ENCODE peak calls at places on chromosome 5, in four cellular contexts. O is AG04450; M is heart right ventricle; T is naive thymus-derived CD4-positive, alpha-beta T cell. N is an unnamed sample. For H3K9me3, the result is how much of the 10 kb centered on the place peaks cover.

GRCh38 chr5:13606051-13606450 is 338.4 kb downstream of the DNAH5 start:
- DNase-seq in O (no peak), M (no peak), T (no peak), N (no peak)

GRCh38 chr5:159902444-159903121 is 13.7 kb upstream of the ADRA1B start:
- DNase-seq in O (no peak), M (no peak), T (no peak), N (no peak)

GRCh38 chr5:6678385-6678784 is 34.8 kb upstream of the TENT4A start:
- DNase-seq in O (no peak), M (no peak), T (no peak), N (no peak)

GRCh38 chr5:61132559-61132958 is 29.7 kb downstream of the SMIM15 start:
- DNase-seq in O (peak), M (no peak), T (no peak), N (no peak)

GRCh38 chr5:135348920-135349319 is 50.1 kb downstream of the MACROH2A1 start:
- DNase-seq in O (no peak), M (no peak), T (no peak), N (peak)

GRCh38 chr5:101675510-101675909 is 620.6 kb downstream of the SLCO4C1 start:
- DNase-seq in O (no peak), M (no peak), T (no peak), N (no peak)

GRCh38 chr5:34891981-34892380 is 23.3 kb downstream of the RAD1 start:
- DNase-seq in O (no peak), M (no peak), T (no peak), N (no peak)

GRCh38 chr5:15326932-15327331 is 173.0 kb upstream of the FBXL7 start:
- DNase-seq in O (no peak), M (no peak), T (no peak), N (no peak)

GRCh38 chr5:23446436-23446835 is 61.0 kb upstream of the PRDM9 start:
- DNase-seq in O (no peak), M (no peak), T (no peak), N (peak)

GRCh38 chr5:75242067-75242466 is 5.4 kb upstream of the ANKRD31 start:
- DNase-seq in O (no peak), M (no peak), T (no peak), N (no peak)

GRCh38 chr5:167152561-167152960 is 1138.9 kb upstream of the WWC1 start:
- DNase-seq in O (no peak), M (no peak), T (no peak), N (no peak)

GRCh38 chr5:14108170-14108996 is 34.8 kb upstream of the TRIO start:
- DNase-seq in O (peak), M (peak), T (peak), N (peak)

GRCh38 chr5:135034186-135034962 is at the start of gene PITX1:
- DNase-seq in O (peak), M (no peak), T (no peak), N (peak)

GRCh38 chr5:126516852-126517251 is 78.2 kb downstream of the ALDH7A1 start:
- DNase-seq in O (no peak), M (no peak), T (no peak), N (no peak)

GRCh38 chr5:138748630-138749081 is 4.6 kb upstream of the CTNNA1 start:
- DNase-seq in O (no peak), M (no peak), T (no peak), N (no peak)

GRCh38 chr5:123752576-123752975 is 240.6 kb downstream of the CSNK1G3 start:
- DNase-seq in O (peak), M (no peak), T (no peak), N (peak)

GRCh38 chr5:111697215-111697614 is 59.8 kb downstream of the NREP start:
- DNase-seq in O (no peak), M (no peak), T (no peak), N (no peak)

GRCh38 chr5:87400305-87400899 is 12.3 kb downstream of the CCNH start:
- DNase-seq in O (no peak), M (no peak), T (peak), N (no peak)

GRCh38 chr5:72402381-72402890 is 82.3 kb downstream of the PTCD2 start:
- DNase-seq in O (peak), M (no peak), T (no peak), N (no peak)

GRCh38 chr5:103829585-103829984 is 267.0 kb upstream of the NUDT12 start:
- DNase-seq in O (no peak), M (no peak), T (no peak), N (no peak)

GRCh38 chr5:74947961-74948613 is 81.9 kb upstream of the FAM169A start:
- DNase-seq in O (no peak), M (no peak), T (no peak), N (no peak)

GRCh38 chr5:134003957-134004625 is 684 bp downstream of the VDAC1 start:
- DNase-seq in O (no peak), M (peak), T (peak), N (peak)

GRCh38 chr5:170307575-170308465 is 10.2 kb upstream of the LCP2 start:
- DNase-seq in O (no peak), M (peak), T (no peak), N (peak)

GRCh38 chr5:35924122-35924949 is 14.1 kb downstream of the CAPSL start:
- DNase-seq in O (no peak), M (no peak), T (no peak), N (peak)

GRCh38 chr5:180138214-180138975 is 66.8 kb upstream of the RNF130 start:
- DNase-seq in O (no peak), M (no peak), T (no peak), N (no peak)

GRCh38 chr5:52773342-52773741 is 14.4 kb upstream of the ITGA1 start:
- DNase-seq in O (no peak), M (no peak), T (no peak), N (no peak)

GRCh38 chr5:76751291-76751690 is 35.4 kb downstream of the F2R start:
- DNase-seq in O (no peak), M (no peak), T (no peak), N (no peak)

GRCh38 chr5:58064799-58065198 is 395.1 kb downstream of the PLK2 start:
- DNase-seq in O (no peak), M (no peak), T (no peak), N (no peak)

GRCh38 chr5:14204785-14205321 is 61.7 kb downstream of the TRIO start:
- DNase-seq in O (no peak), M (peak), T (no peak), N (peak)

GRCh38 chr5:945691-946541 is 53.2 kb downstream of the TRIP13 start:
- DNase-seq in O (no peak), M (no peak), T (no peak), N (peak)

GRCh38 chr5:56450766-56451165 is 217.6 kb upstream of the ANKRD55 start:
- DNase-seq in O (no peak), M (no peak), T (no peak), N (no peak)

GRCh38 chr5:141223112-141223783 is at the start of gene PCDHB14:
- DNase-seq in O (no peak), M (no peak), T (no peak), N (peak)
- H3K9me3 ChIP-seq in O (under half), M (under half), T (under half), N (under half)

GRCh38 chr5:178525906-178526732 is 64.1 kb downstream of the COL23A1 start:
- DNase-seq in O (no peak), M (no peak), T (no peak), N (peak)

GRCh38 chr5:178526796-178527457 is 63.3 kb downstream of the COL23A1 start:
- DNase-seq in O (no peak), M (no peak), T (no peak), N (peak)

GRCh38 chr5:178522361-178522760 is 67.8 kb downstream of the COL23A1 start:
- DNase-seq in O (no peak), M (no peak), T (no peak), N (no peak)

GRCh38 chr5:178527458-178528307 is 62.5 kb downstream of the COL23A1 start:
- DNase-seq in O (no peak), M (peak), T (no peak), N (peak)

GRCh38 chr5:178524093-178524882 is 65.9 kb downstream of the COL23A1 start:
- DNase-seq in O (no peak), M (no peak), T (no peak), N (no peak)
- H3K4me3 ChIP-seq in O (no peak), M (no peak), T (no peak), N (no peak)

DNA sequence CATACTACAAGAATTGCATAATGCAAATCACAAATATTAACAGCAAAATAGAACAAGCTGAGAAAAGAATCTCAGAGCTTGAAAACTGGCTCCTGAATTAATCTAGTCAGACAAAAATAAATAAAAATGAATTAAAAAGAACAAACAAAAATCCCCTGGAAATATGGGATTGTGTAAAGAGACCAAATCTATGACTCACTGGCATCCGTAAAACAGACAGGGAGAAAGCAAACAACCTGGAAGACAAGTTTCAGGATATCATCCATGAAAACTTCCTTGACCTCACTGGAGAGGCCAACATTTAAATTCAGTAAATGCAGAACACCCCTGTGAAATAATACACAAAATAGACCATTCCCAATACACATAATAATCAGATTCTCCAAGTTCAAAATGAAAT is 229.3 kb upstream of the CTNND2 start:
- DNase-seq in O (no peak), M (no peak), T (no peak), N (no peak)
- H3K9me3 ChIP-seq in O (under half), M (under half), T (under half), N (under half)

GRCh38 chr5:65412842-65413241 is 68.9 kb downstream of the ADAMTS6 start:
- DNase-seq in O (no peak), M (no peak), T (no peak), N (no peak)
- H3K4me3 ChIP-seq in O (no peak), M (no peak), T (no peak), N (no peak)

GRCh38 chr5:28014779-28015178 is 976.4 kb upstream of the CDH9 start:
- DNase-seq in O (no peak), M (no peak), T (no peak), N (peak)
- H3K9me3 ChIP-seq in O (under half), M (under half), T (under half), N (under half)

GRCh38 chr5:148482196-148482595 is 98.4 kb downstream of the FBXO38 start:
- DNase-seq in O (no peak), M (no peak), T (no peak), N (no peak)
- H3K4me3 ChIP-seq in O (no peak), M (no peak), T (no peak), N (no peak)

GRCh38 chr5:153937661-153938060 is 101.0 kb downstream of the FAM114A2 start:
- DNase-seq in O (no peak), M (no peak), T (no peak), N (no peak)

GRCh38 chr5:153939101-153939500 is 99.6 kb downstream of the FAM114A2 start:
- DNase-seq in O (no peak), M (no peak), T (no peak), N (no peak)

GRCh38 chr5:153938131-153938842 is 100.4 kb downstream of the FAM114A2 start:
- DNase-seq in O (no peak), M (no peak), T (no peak), N (no peak)

GRCh38 chr5:153941265-153941664 is 97.4 kb downstream of the FAM114A2 start:
- DNase-seq in O (no peak), M (no peak), T (no peak), N (no peak)
- H3K9me3 ChIP-seq in O (under half), M (under half), T (under half), N (under half)

GRCh38 chr5:78509884-78510769 is 138.4 kb downstream of the LHFPL2 start:
- DNase-seq in O (no peak), M (peak), T (peak), N (peak)
- H3K4me3 ChIP-seq in O (peak), M (peak), T (peak), N (no peak)

DNA sequence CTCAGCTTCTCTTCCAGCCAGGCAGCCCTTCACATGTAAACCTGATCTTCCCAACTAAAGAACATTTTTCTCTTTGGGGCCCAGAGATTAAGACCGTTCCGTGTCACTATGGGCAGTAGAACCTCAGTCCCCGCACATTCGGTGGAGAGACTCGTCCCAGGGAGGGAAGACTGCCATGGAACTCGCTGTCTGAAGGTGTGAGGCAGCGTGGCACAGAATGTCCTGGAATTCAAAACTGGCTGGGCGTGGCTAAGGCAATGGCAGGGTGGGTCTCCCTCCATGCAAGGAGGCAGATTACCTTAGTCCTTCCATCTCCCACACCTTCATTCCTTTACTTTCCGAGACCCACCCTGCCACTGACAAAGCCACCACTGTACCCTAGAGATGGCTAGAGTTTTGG is 57.4 kb upstream of the ZNF354A start:
- DNase-seq in O (no peak), M (no peak), T (no peak), N (no peak)
- H3K9me3 ChIP-seq in O (half or more), M (under half), T (under half), N (under half)

DNA sequence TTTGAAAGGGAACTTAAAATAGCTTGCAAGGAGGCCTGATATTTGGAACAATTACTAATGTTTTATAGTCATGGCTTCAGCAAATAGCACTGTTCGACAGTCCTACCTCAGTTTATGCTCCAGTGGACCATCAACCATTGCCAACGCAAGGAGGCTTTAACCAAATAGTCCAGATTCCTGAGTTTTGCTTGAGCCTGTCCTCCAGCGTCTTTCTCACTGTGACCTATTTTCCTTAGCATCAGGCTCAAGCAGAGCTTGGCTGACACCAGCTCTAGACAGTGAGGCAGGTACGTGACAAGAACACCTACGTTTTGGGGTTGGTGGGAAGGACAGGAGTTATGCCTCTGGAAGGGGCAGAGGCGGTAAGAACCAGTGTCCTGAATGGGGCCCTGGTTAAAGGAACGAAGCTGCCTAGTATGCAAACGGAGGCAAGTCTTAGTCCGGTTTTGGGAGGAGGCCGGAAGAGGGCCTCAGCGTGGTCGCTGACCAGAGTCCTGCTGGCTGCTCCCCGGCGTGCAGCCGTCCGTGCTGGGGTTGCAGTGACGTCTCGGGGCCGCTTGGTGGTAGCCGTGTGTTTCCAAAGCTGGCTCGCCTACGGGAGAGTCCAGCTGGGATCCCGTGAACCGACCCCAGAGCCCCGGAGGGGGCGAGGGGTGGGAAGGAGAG is 998 bp upstream of the FGF18 start:
- DNase-seq in O (peak), M (peak), T (peak), N (peak)
- H3K4me3 ChIP-seq in O (peak), M (no peak), T (peak), N (peak)